ENCODE peak calls at places on chromosomes 13 and 19, in eight cellular contexts. One of them, this sample, is unnamed.

GRCh38 chr19:34269968-34270621 is 15.7 kb downstream of the GARRE1 start:
- DNase-seq in sigmoid colon: peak
- DNase-seq in thoracic aorta: peak
- DNase-seq in left lung: peak
- DNase-seq in foreskin fibroblast: peak
- DNase-seq in tibial nerve: peak
- DNase-seq in RWPE2: no peak
- DNase-seq in ascending aorta: peak
- DNase-seq in this sample: peak

GRCh38 chr13:27783111-27783510 is 9.2 kb upstream of the GSX1 start:
- DNase-seq in tibial nerve: no peak
- DNase-seq in sigmoid colon: no peak
- DNase-seq in thoracic aorta: no peak
- DNase-seq in foreskin fibroblast: no peak
- DNase-seq in left lung: no peak
- DNase-seq in RWPE2: no peak
- DNase-seq in ascending aorta: no peak
- DNase-seq in this sample: no peak

GRCh38 chr13:23500858-23501257 is 67.4 kb upstream of the SACS start:
- DNase-seq in ascending aorta: no peak
- DNase-seq in left lung: no peak
- DNase-seq in sigmoid colon: no peak
- DNase-seq in thoracic aorta: no peak
- DNase-seq in foreskin fibroblast: peak
- DNase-seq in RWPE2: no peak
- DNase-seq in tibial nerve: no peak
- DNase-seq in this sample: no peak

GRCh38 chr13:27587083-27587482 is 33.2 kb downstream of the LNX2 start:
- DNase-seq in thoracic aorta: no peak
- DNase-seq in tibial nerve: no peak
- DNase-seq in ascending aorta: no peak
- DNase-seq in RWPE2: no peak
- DNase-seq in sigmoid colon: no peak
- DNase-seq in left lung: no peak
- DNase-seq in foreskin fibroblast: no peak
- DNase-seq in this sample: no peak

GRCh38 chr13:29693297-29693945 is 97.9 kb upstream of the SLC7A1 start:
- DNase-seq in foreskin fibroblast: no peak
- DNase-seq in sigmoid colon: no peak
- DNase-seq in thoracic aorta: no peak
- DNase-seq in ascending aorta: no peak
- DNase-seq in RWPE2: no peak
- DNase-seq in left lung: peak
- DNase-seq in tibial nerve: no peak
- DNase-seq in this sample: no peak

GRCh38 chr13:37475966-37476365 is 122.6 kb downstream of the POSTN start:
- DNase-seq in RWPE2: no peak
- DNase-seq in thoracic aorta: no peak
- DNase-seq in sigmoid colon: no peak
- DNase-seq in tibial nerve: no peak
- DNase-seq in ascending aorta: no peak
- DNase-seq in left lung: no peak
- DNase-seq in foreskin fibroblast: no peak
- DNase-seq in this sample: no peak

GRCh38 chr19:2645816-2646215 is 56.7 kb downstream of the GNG7 start:
- DNase-seq in ascending aorta: no peak
- DNase-seq in left lung: no peak
- DNase-seq in sigmoid colon: no peak
- DNase-seq in foreskin fibroblast: no peak
- DNase-seq in tibial nerve: no peak
- DNase-seq in RWPE2: no peak
- DNase-seq in thoracic aorta: no peak
- DNase-seq in this sample: no peak

GRCh38 chr13:73893833-73894232 is 240.4 kb downstream of the KLF12 start:
- DNase-seq in foreskin fibroblast: no peak
- DNase-seq in ascending aorta: no peak
- DNase-seq in left lung: no peak
- DNase-seq in sigmoid colon: no peak
- DNase-seq in thoracic aorta: no peak
- DNase-seq in RWPE2: no peak
- DNase-seq in tibial nerve: no peak
- DNase-seq in this sample: no peak

GRCh38 chr19:38266981-38267597 is 2.7 kb downstream of the SPINT2 start:
- DNase-seq in foreskin fibroblast: no peak
- DNase-seq in left lung: no peak
- DNase-seq in sigmoid colon: no peak
- DNase-seq in ascending aorta: no peak
- DNase-seq in tibial nerve: no peak
- DNase-seq in thoracic aorta: no peak
- DNase-seq in RWPE2: no peak
- DNase-seq in this sample: peak

GRCh38 chr19:55091955-55092354 is 16.3 kb downstream of the EPS8L1 start:
- DNase-seq in left lung: no peak
- DNase-seq in ascending aorta: no peak
- DNase-seq in thoracic aorta: no peak
- DNase-seq in RWPE2: peak
- DNase-seq in foreskin fibroblast: no peak
- DNase-seq in tibial nerve: no peak
- DNase-seq in sigmoid colon: no peak
- DNase-seq in this sample: peak

GRCh38 chr13:52780092-52780491 is 40.5 kb upstream of the CNMD start:
- DNase-seq in sigmoid colon: no peak
- DNase-seq in left lung: no peak
- DNase-seq in RWPE2: no peak
- DNase-seq in ascending aorta: no peak
- DNase-seq in tibial nerve: no peak
- DNase-seq in foreskin fibroblast: no peak
- DNase-seq in thoracic aorta: no peak
- DNase-seq in this sample: no peak

GRCh38 chr13:110017379-110017778 is 231.0 kb upstream of the IRS2 start:
- DNase-seq in left lung: no peak
- DNase-seq in tibial nerve: no peak
- DNase-seq in thoracic aorta: no peak
- DNase-seq in foreskin fibroblast: peak
- DNase-seq in ascending aorta: no peak
- DNase-seq in RWPE2: peak
- DNase-seq in sigmoid colon: no peak
- DNase-seq in this sample: no peak

GRCh38 chr13:42561752-42562467 is 12.0 kb upstream of the TNFSF11 start:
- DNase-seq in thoracic aorta: no peak
- DNase-seq in tibial nerve: no peak
- DNase-seq in foreskin fibroblast: peak
- DNase-seq in left lung: no peak
- DNase-seq in ascending aorta: no peak
- DNase-seq in RWPE2: no peak
- DNase-seq in sigmoid colon: no peak
- DNase-seq in this sample: no peak

GRCh38 chr19:47418595-47419036 is 711 bp downstream of the MEIS3 start:
- DNase-seq in thoracic aorta: no peak
- DNase-seq in left lung: no peak
- DNase-seq in RWPE2: no peak
- DNase-seq in sigmoid colon: no peak
- DNase-seq in tibial nerve: no peak
- DNase-seq in ascending aorta: no peak
- DNase-seq in foreskin fibroblast: no peak
- DNase-seq in this sample: no peak
- H3K4me3 ChIP-seq in thoracic aorta: peak
- H3K4me3 ChIP-seq in left lung: no peak
- H3K4me3 ChIP-seq in RWPE2: peak
- H3K4me3 ChIP-seq in sigmoid colon: peak
- H3K4me3 ChIP-seq in tibial nerve: peak
- H3K4me3 ChIP-seq in ascending aorta: peak
- H3K4me3 ChIP-seq in foreskin fibroblast: peak
- H3K4me3 ChIP-seq in this sample: peak

GRCh38 chr19:10720607-10721125 is 2.8 kb downstream of the DNM2 start:
- DNase-seq in sigmoid colon: no peak
- DNase-seq in thoracic aorta: no peak
- DNase-seq in foreskin fibroblast: no peak
- DNase-seq in ascending aorta: no peak
- DNase-seq in left lung: no peak
- DNase-seq in RWPE2: no peak
- DNase-seq in tibial nerve: no peak
- DNase-seq in this sample: no peak

GRCh38 chr19:10719466-10719961 is 1.6 kb downstream of the DNM2 start:
- DNase-seq in sigmoid colon: no peak
- DNase-seq in ascending aorta: no peak
- DNase-seq in tibial nerve: no peak
- DNase-seq in left lung: no peak
- DNase-seq in RWPE2: no peak
- DNase-seq in foreskin fibroblast: no peak
- DNase-seq in thoracic aorta: no peak
- DNase-seq in this sample: no peak

GRCh38 chr19:10718205-10719196 is 622 bp downstream of the DNM2 start:
- DNase-seq in ascending aorta: no peak
- DNase-seq in RWPE2: no peak
- DNase-seq in tibial nerve: no peak
- DNase-seq in left lung: no peak
- DNase-seq in sigmoid colon: no peak
- DNase-seq in foreskin fibroblast: peak
- DNase-seq in thoracic aorta: no peak
- DNase-seq in this sample: peak

GRCh38 chr19:10717356-10718204 is at the start of gene DNM2:
- DNase-seq in left lung: peak
- DNase-seq in tibial nerve: peak
- DNase-seq in ascending aorta: peak
- DNase-seq in RWPE2: peak
- DNase-seq in foreskin fibroblast: peak
- DNase-seq in sigmoid colon: peak
- DNase-seq in thoracic aorta: peak
- DNase-seq in this sample: peak

GRCh38 chr19:10717054-10717355 is 874 bp upstream of the DNM2 start:
- DNase-seq in foreskin fibroblast: no peak
- DNase-seq in left lung: no peak
- DNase-seq in tibial nerve: no peak
- DNase-seq in ascending aorta: no peak
- DNase-seq in sigmoid colon: no peak
- DNase-seq in RWPE2: no peak
- DNase-seq in thoracic aorta: no peak
- DNase-seq in this sample: no peak
- H3K4me3 ChIP-seq in foreskin fibroblast: peak
- H3K4me3 ChIP-seq in left lung: no peak
- H3K4me3 ChIP-seq in tibial nerve: no peak
- H3K4me3 ChIP-seq in ascending aorta: peak
- H3K4me3 ChIP-seq in sigmoid colon: no peak
- H3K4me3 ChIP-seq in RWPE2: no peak
- H3K4me3 ChIP-seq in thoracic aorta: peak
- H3K4me3 ChIP-seq in this sample: peak

DNA sequence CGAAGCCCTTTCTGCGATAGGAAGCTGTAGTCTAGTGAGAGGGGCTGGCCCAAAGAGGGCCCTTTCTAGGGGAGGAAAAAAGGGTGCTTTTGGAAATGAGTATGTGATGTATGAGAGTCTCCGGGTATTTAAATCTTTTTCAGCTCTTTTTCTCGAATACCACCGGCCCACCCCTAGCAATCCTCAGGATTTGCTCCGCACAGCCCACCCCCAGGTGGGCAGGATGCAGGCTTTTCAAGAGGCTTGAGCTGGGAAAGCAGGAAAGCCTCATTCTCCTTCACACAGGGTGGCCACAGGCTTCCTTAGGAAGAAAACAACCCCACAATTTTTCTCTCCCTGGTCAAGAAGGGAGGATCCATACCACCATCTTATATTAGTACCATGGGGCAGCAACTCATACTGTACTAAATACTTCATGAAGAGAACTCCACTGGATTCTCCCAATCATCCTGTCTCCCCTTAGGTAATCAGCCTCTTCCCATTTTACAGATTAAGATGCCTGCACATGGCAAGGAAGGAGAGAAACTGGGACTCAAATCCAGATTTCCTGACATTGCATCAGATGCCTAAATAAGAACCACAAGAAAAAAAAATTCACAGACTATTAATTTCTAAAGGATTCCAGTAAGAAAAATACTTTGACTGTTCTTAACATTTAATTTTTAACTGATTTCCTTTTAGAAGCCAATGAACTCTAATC is 84.4 kb downstream of the STK24 start:
- DNase-seq in foreskin fibroblast: no peak
- DNase-seq in sigmoid colon: no peak
- DNase-seq in thoracic aorta: no peak
- DNase-seq in tibial nerve: no peak
- DNase-seq in left lung: no peak
- DNase-seq in ascending aorta: no peak
- DNase-seq in RWPE2: no peak
- DNase-seq in this sample: no peak
- H3K4me3 ChIP-seq in foreskin fibroblast: no peak
- H3K4me3 ChIP-seq in sigmoid colon: no peak
- H3K4me3 ChIP-seq in thoracic aorta: no peak
- H3K4me3 ChIP-seq in tibial nerve: no peak
- H3K4me3 ChIP-seq in left lung: no peak
- H3K4me3 ChIP-seq in ascending aorta: no peak
- H3K4me3 ChIP-seq in RWPE2: no peak
- H3K4me3 ChIP-seq in this sample: no peak

DNA sequence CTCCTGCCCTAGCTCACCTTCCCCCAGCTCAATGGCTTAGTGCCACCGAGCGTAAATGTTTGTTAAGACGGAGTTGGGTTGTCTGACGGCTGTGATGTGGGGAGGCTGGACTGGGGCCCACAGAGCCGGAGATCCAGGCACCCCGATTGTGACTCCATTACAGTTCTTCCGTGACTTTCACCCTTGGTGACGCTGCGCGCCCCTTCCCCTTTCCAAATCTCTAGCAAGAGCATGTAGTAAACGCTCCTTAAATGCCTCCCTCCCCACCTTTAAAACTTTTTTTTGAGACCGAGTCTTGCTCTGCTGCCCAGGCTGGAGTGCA is 829 bp downstream of the REEP6 start:
- DNase-seq in RWPE2: no peak
- DNase-seq in ascending aorta: no peak
- DNase-seq in foreskin fibroblast: no peak
- DNase-seq in tibial nerve: no peak
- DNase-seq in thoracic aorta: no peak
- DNase-seq in left lung: no peak
- DNase-seq in sigmoid colon: peak
- DNase-seq in this sample: peak
- H3K4me3 ChIP-seq in RWPE2: no peak
- H3K4me3 ChIP-seq in ascending aorta: peak
- H3K4me3 ChIP-seq in foreskin fibroblast: no peak
- H3K4me3 ChIP-seq in tibial nerve: no peak
- H3K4me3 ChIP-seq in thoracic aorta: peak
- H3K4me3 ChIP-seq in left lung: no peak
- H3K4me3 ChIP-seq in sigmoid colon: no peak
- H3K4me3 ChIP-seq in this sample: peak

This sample was measured in kidney.